ENCODE peak calls at places on chromosomes 16 and 17, in eight cellular contexts. One of them, this sample, is unnamed.
A peak's percentile ranks its signal among the peaks of the same experiment; 100 is the strongest.

GRCh38 chr16:25235991-25236390 is 19.2 kb downstream of the AQP8 start:
- DNase-seq in choroid plexus epithelial cell: peak; percentile 17
- DNase-seq in thoracic aorta: no peak
- DNase-seq in AG04450: no peak
- DNase-seq in keratinocyte: no peak
- DNase-seq in body of pancreas: no peak
- DNase-seq in chondrocyte: no peak
- DNase-seq in K562: no peak
- DNase-seq in this sample: no peak

GRCh38 chr17:65154770-65155589 is 17.8 kb downstream of the RGS9 start:
- DNase-seq in thoracic aorta: no peak
- DNase-seq in keratinocyte: peak; percentile 5
- DNase-seq in K562: no peak
- DNase-seq in AG04450: peak; percentile 29
- DNase-seq in choroid plexus epithelial cell: peak; percentile 75
- DNase-seq in body of pancreas: no peak
- DNase-seq in chondrocyte: no peak
- DNase-seq in this sample: no peak

GRCh38 chr16:767743-768235 is 7.3 kb downstream of the MSLN start:
- DNase-seq in thoracic aorta: no peak
- DNase-seq in AG04450: no peak
- DNase-seq in choroid plexus epithelial cell: no peak
- DNase-seq in K562: no peak
- DNase-seq in body of pancreas: no peak
- DNase-seq in chondrocyte: no peak
- DNase-seq in keratinocyte: no peak
- DNase-seq in this sample: no peak

GRCh38 chr17:63786117-63786516 is 12.1 kb downstream of the DDX42 start:
- DNase-seq in K562: no peak
- DNase-seq in body of pancreas: no peak
- DNase-seq in keratinocyte: no peak
- DNase-seq in AG04450: no peak
- DNase-seq in chondrocyte: no peak
- DNase-seq in choroid plexus epithelial cell: no peak
- DNase-seq in thoracic aorta: no peak
- DNase-seq in this sample: no peak

GRCh38 chr17:81735181-81736102 is 23.4 kb downstream of the SLC25A10 start:
- DNase-seq in chondrocyte: no peak
- DNase-seq in keratinocyte: no peak
- DNase-seq in K562: peak; percentile 79
- DNase-seq in AG04450: no peak
- DNase-seq in thoracic aorta: no peak
- DNase-seq in choroid plexus epithelial cell: no peak
- DNase-seq in body of pancreas: peak; percentile 25
- DNase-seq in this sample: no peak

GRCh38 chr17:12592941-12593340 is 72.7 kb upstream of the MYOCD start:
- DNase-seq in chondrocyte: no peak
- DNase-seq in choroid plexus epithelial cell: peak; percentile 37
- DNase-seq in body of pancreas: no peak
- DNase-seq in K562: no peak
- DNase-seq in AG04450: no peak
- DNase-seq in thoracic aorta: no peak
- DNase-seq in keratinocyte: no peak
- DNase-seq in this sample: no peak

GRCh38 chr17:82937411-82938371 is 97.9 kb upstream of the ZNF750 start:
- DNase-seq in keratinocyte: no peak
- DNase-seq in AG04450: no peak
- DNase-seq in thoracic aorta: no peak
- DNase-seq in choroid plexus epithelial cell: no peak
- DNase-seq in chondrocyte: peak; percentile 86
- DNase-seq in body of pancreas: peak; percentile 8
- DNase-seq in K562: no peak
- DNase-seq in this sample: no peak

GRCh38 chr17:79617304-79617703 is 6.5 kb upstream of the RBFOX3 start:
- DNase-seq in thoracic aorta: no peak
- DNase-seq in AG04450: no peak
- DNase-seq in choroid plexus epithelial cell: no peak
- DNase-seq in chondrocyte: peak; percentile 41
- DNase-seq in K562: no peak
- DNase-seq in body of pancreas: no peak
- DNase-seq in keratinocyte: no peak
- DNase-seq in this sample: no peak

GRCh38 chr17:55462234-55462633 is 40.6 kb upstream of the MMD start:
- DNase-seq in AG04450: no peak
- DNase-seq in chondrocyte: no peak
- DNase-seq in keratinocyte: no peak
- DNase-seq in body of pancreas: no peak
- DNase-seq in thoracic aorta: no peak
- DNase-seq in choroid plexus epithelial cell: no peak
- DNase-seq in K562: no peak
- DNase-seq in this sample: no peak

GRCh38 chr17:78882546-78883089 is 20.4 kb downstream of the CEP295NL start:
- DNase-seq in body of pancreas: no peak
- DNase-seq in chondrocyte: no peak
- DNase-seq in AG04450: no peak
- DNase-seq in choroid plexus epithelial cell: no peak
- DNase-seq in keratinocyte: no peak
- DNase-seq in thoracic aorta: no peak
- DNase-seq in K562: no peak
- DNase-seq in this sample: no peak

GRCh38 chr16:88437367-88437964 is 15.6 kb upstream of the ZFPM1 start:
- DNase-seq in AG04450: no peak
- DNase-seq in chondrocyte: no peak
- DNase-seq in choroid plexus epithelial cell: no peak
- DNase-seq in keratinocyte: no peak
- DNase-seq in K562: peak; percentile 85
- DNase-seq in body of pancreas: peak; percentile 59
- DNase-seq in thoracic aorta: no peak
- DNase-seq in this sample: peak; percentile 78

GRCh38 chr17:42548070-42548837 is 4.5 kb upstream of the HSD17B1 start:
- DNase-seq in thoracic aorta: no peak
- DNase-seq in AG04450: no peak
- DNase-seq in chondrocyte: no peak
- DNase-seq in K562: peak; percentile 9
- DNase-seq in body of pancreas: peak; percentile 90
- DNase-seq in keratinocyte: no peak
- DNase-seq in choroid plexus epithelial cell: peak; percentile 68
- DNase-seq in this sample: peak; percentile 70

GRCh38 chr17:30812218-30813177 is 12.0 kb downstream of the CRLF3 start:
- DNase-seq in chondrocyte: no peak
- DNase-seq in AG04450: no peak
- DNase-seq in choroid plexus epithelial cell: peak; percentile 48
- DNase-seq in thoracic aorta: no peak
- DNase-seq in body of pancreas: no peak
- DNase-seq in K562: no peak
- DNase-seq in keratinocyte: peak; percentile 44
- DNase-seq in this sample: no peak

DNA sequence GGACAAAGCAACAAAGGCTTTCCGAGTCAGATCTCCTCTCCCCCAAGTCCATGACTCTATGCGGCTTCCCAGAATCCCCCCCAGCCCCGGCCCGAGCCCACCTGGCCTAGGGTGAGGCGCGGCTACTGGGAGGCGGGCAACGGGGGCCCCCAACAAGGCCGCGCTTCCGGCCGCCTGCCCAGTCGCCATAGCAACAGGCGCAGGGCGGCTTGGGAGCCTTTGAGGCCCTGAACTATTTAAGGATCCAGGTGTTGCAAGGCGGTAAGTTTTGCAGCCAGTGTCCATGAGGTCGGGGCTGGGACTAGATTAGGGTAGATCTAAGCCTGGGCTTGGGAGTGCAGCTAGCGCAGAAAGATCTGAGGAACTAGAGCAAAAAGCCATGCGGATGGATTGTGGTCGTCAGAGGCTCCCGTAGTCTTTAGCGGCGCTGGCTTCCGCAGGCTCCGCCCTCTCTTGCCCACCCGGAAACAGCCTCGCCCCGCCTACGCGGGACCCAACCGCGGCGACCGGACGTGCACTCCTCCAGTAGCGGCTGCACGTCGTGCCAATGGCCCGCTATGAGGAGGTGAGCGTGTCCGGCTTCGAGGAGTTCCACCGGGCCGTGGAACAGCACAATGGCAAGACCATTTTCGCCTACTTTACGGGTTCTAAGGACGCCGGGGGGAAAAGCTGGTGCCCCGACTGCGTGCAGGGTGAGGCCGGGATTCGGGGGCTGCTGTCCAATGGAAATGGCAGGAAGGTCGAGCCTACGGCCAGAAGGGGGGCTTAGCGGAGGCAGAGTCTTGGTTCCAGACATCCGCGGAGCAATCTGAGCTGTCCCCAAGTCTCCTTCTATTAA is at the start of the genes KIAA0753 and TXNDC17:
- DNase-seq in body of pancreas: peak; percentile 89
- DNase-seq in keratinocyte: peak; percentile 58
- DNase-seq in AG04450: peak; percentile 74
- DNase-seq in K562: peak; percentile 74
- DNase-seq in thoracic aorta: peak; percentile 67
- DNase-seq in chondrocyte: peak; percentile 98
- DNase-seq in choroid plexus epithelial cell: peak; percentile 90
- DNase-seq in this sample: peak; percentile 84
- TF ChIP-seq CTCF in body of pancreas: no peak
- TF ChIP-seq CTCF in keratinocyte: no peak
- TF ChIP-seq CTCF in AG04450: no peak
- TF ChIP-seq CTCF in K562: no peak
- TF ChIP-seq CTCF in thoracic aorta: no peak
- TF ChIP-seq CTCF in chondrocyte: no peak
- TF ChIP-seq CTCF in choroid plexus epithelial cell: no peak
- TF ChIP-seq CTCF in this sample: no peak

DNA sequence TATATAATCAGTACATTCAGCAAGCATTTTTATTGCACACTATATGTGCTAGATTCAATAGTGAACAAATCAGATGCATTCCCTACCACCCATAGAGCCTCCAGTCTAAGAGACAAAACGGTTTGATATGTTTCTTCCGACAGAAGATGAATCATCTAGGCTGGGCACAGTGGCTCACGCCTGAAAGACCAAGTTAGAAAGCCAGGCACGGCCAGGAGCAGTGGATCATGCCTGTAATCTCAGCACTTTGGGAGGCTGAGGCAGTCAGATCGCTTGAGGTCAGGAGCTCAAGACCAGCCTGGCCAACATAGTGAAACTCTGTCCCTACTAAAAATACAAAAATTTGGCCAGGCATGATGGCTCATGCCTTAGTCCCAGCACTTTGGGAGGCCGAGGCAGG is 18.3 kb upstream of the COPRS start:
- DNase-seq in keratinocyte: no peak
- DNase-seq in body of pancreas: no peak
- DNase-seq in thoracic aorta: no peak
- DNase-seq in choroid plexus epithelial cell: peak; percentile 53
- DNase-seq in K562: no peak
- DNase-seq in AG04450: no peak
- DNase-seq in chondrocyte: no peak
- DNase-seq in this sample: no peak
- TF ChIP-seq CTCF in keratinocyte: no peak
- TF ChIP-seq CTCF in body of pancreas: no peak
- TF ChIP-seq CTCF in thoracic aorta: no peak
- TF ChIP-seq CTCF in choroid plexus epithelial cell: no peak
- TF ChIP-seq CTCF in K562: no peak
- TF ChIP-seq CTCF in AG04450: no peak
- TF ChIP-seq CTCF in chondrocyte: no peak
- TF ChIP-seq CTCF in this sample: no peak

GRCh38 chr16:87410958-87411357 is 18.8 kb downstream of the MAP1LC3B start:
- DNase-seq in K562: no peak
- DNase-seq in choroid plexus epithelial cell: no peak
- DNase-seq in chondrocyte: peak; percentile 75
- DNase-seq in AG04450: no peak
- DNase-seq in body of pancreas: no peak
- DNase-seq in keratinocyte: no peak
- DNase-seq in thoracic aorta: no peak
- DNase-seq in this sample: no peak

GRCh38 chr16:87412996-87413421 is 20.9 kb downstream of the MAP1LC3B start:
- DNase-seq in AG04450: no peak
- DNase-seq in thoracic aorta: no peak
- DNase-seq in chondrocyte: peak; percentile 79
- DNase-seq in choroid plexus epithelial cell: no peak
- DNase-seq in K562: no peak
- DNase-seq in body of pancreas: no peak
- DNase-seq in keratinocyte: no peak
- DNase-seq in this sample: no peak

GRCh38 chr16:87412371-87412995 is 20.3 kb downstream of the MAP1LC3B start:
- DNase-seq in chondrocyte: peak; percentile 82
- DNase-seq in choroid plexus epithelial cell: no peak
- DNase-seq in K562: no peak
- DNase-seq in body of pancreas: no peak
- DNase-seq in thoracic aorta: no peak
- DNase-seq in AG04450: no peak
- DNase-seq in keratinocyte: no peak
- DNase-seq in this sample: no peak

GRCh38 chr16:87410530-87410929 is 18.4 kb downstream of the MAP1LC3B start:
- DNase-seq in thoracic aorta: no peak
- DNase-seq in AG04450: no peak
- DNase-seq in body of pancreas: no peak
- DNase-seq in keratinocyte: no peak
- DNase-seq in K562: no peak
- DNase-seq in chondrocyte: peak; percentile 90
- DNase-seq in choroid plexus epithelial cell: no peak
- DNase-seq in this sample: no peak

GRCh38 chr16:87411375-87412271 is 19.5 kb downstream of the MAP1LC3B start:
- DNase-seq in K562: no peak
- DNase-seq in body of pancreas: no peak
- DNase-seq in AG04450: no peak
- DNase-seq in choroid plexus epithelial cell: no peak
- DNase-seq in thoracic aorta: no peak
- DNase-seq in chondrocyte: peak; percentile 86
- DNase-seq in keratinocyte: no peak
- DNase-seq in this sample: no peak
- TF ChIP-seq CTCF in K562: no peak
- TF ChIP-seq CTCF in body of pancreas: no peak
- TF ChIP-seq CTCF in AG04450: no peak
- TF ChIP-seq CTCF in choroid plexus epithelial cell: no peak
- TF ChIP-seq CTCF in thoracic aorta: no peak
- TF ChIP-seq CTCF in chondrocyte: no peak
- TF ChIP-seq CTCF in keratinocyte: no peak
- TF ChIP-seq CTCF in this sample: no peak

GRCh38 chr17:21677126-21677910 is 15.0 kb upstream of the KCNJ18 start:
- DNase-seq in thoracic aorta: no peak
- DNase-seq in K562: no peak
- DNase-seq in keratinocyte: no peak
- DNase-seq in AG04450: no peak
- DNase-seq in body of pancreas: no peak
- DNase-seq in chondrocyte: no peak
- DNase-seq in choroid plexus epithelial cell: no peak
- DNase-seq in this sample: no peak

GRCh38 chr17:21677911-21678310 is 14.4 kb upstream of the KCNJ18 start:
- DNase-seq in thoracic aorta: no peak
- DNase-seq in AG04450: no peak
- DNase-seq in chondrocyte: no peak
- DNase-seq in choroid plexus epithelial cell: no peak
- DNase-seq in body of pancreas: peak; percentile 7
- DNase-seq in keratinocyte: no peak
- DNase-seq in K562: no peak
- DNase-seq in this sample: no peak

GRCh38 chr17:21678451-21679081 is 13.8 kb upstream of the KCNJ18 start:
- DNase-seq in AG04450: no peak
- DNase-seq in choroid plexus epithelial cell: no peak
- DNase-seq in K562: peak; percentile 77
- DNase-seq in thoracic aorta: no peak
- DNase-seq in body of pancreas: peak; percentile 8
- DNase-seq in chondrocyte: no peak
- DNase-seq in keratinocyte: no peak
- DNase-seq in this sample: no peak

GRCh38 chr17:21680366-21680765 is 12.0 kb upstream of the KCNJ18 start:
- DNase-seq in chondrocyte: no peak
- DNase-seq in body of pancreas: peak; percentile 11
- DNase-seq in AG04450: no peak
- DNase-seq in keratinocyte: no peak
- DNase-seq in choroid plexus epithelial cell: no peak
- DNase-seq in K562: no peak
- DNase-seq in thoracic aorta: no peak
- DNase-seq in this sample: no peak

GRCh38 chr17:21679256-21680146 is 12.8 kb upstream of the KCNJ18 start:
- DNase-seq in chondrocyte: no peak
- DNase-seq in body of pancreas: peak; percentile 8
- DNase-seq in thoracic aorta: no peak
- DNase-seq in AG04450: no peak
- DNase-seq in keratinocyte: no peak
- DNase-seq in K562: no peak
- DNase-seq in choroid plexus epithelial cell: no peak
- DNase-seq in this sample: no peak
- TF ChIP-seq CTCF in chondrocyte: no peak
- TF ChIP-seq CTCF in body of pancreas: no peak
- TF ChIP-seq CTCF in thoracic aorta: no peak
- TF ChIP-seq CTCF in AG04450: no peak
- TF ChIP-seq CTCF in keratinocyte: no peak
- TF ChIP-seq CTCF in K562: no peak
- TF ChIP-seq CTCF in choroid plexus epithelial cell: no peak
- TF ChIP-seq CTCF in this sample: no peak